ENCODE peak calls at places on chromosomes 16 and 17, in four cellular contexts. J is left ventricle myocardium inferior; L is CD8-positive, alpha-beta memory T cell; X is adrenal gland. P is an unnamed sample.

GRCh38 chr17:31918701-31919128 is 17.2 kb upstream of the UTP6 start:
- DNase-seq in L (no peak), J (no peak), X (no peak), P (no peak)

GRCh38 chr16:14405611-14406537 is 224.2 kb downstream of the PARN start:
- DNase-seq in L (no peak), X (no peak), J (no peak), P (no peak)

GRCh38 chr17:10051112-10051511 is 146.0 kb upstream of the RCVRN start:
- DNase-seq in L (no peak), X (no peak), J (no peak), P (no peak)

GRCh38 chr16:53053967-53054669 is 673 bp upstream of the CHD9 start:
- DNase-seq in J (peak; percentile 62), L (no peak), X (peak; percentile 57), P (no peak)

GRCh38 chr17:42937712-42938596 is 26.3 kb downstream of the AARSD1 start:
- DNase-seq in X (peak; percentile 42), L (no peak), J (no peak), P (no peak)

GRCh38 chr17:72997559-72997958 is 94.9 kb downstream of the SLC39A11 start:
- DNase-seq in L (no peak), X (no peak), J (no peak), P (no peak)

GRCh38 chr17:69423450-69423849 is 9.0 kb downstream of the MAP2K6 start:
- DNase-seq in L (no peak), J (no peak), X (no peak), P (no peak)

GRCh38 chr16:54152362-54153239 is 134.0 kb downstream of the IRX3 start:
- DNase-seq in X (no peak), J (no peak), L (no peak), P (no peak)

GRCh38 chr17:7058831-7059447 is 15.0 kb upstream of the SLC16A11 start:
- DNase-seq in X (no peak), J (no peak), L (no peak), P (no peak)

GRCh38 chr17:79834575-79835469 is 4.4 kb downstream of the CBX4 start:
- DNase-seq in L (no peak), X (no peak), J (no peak), P (no peak)

GRCh38 chr17:82019905-82020873 is 2.5 kb downstream of the CENPX start:
- DNase-seq in J (peak; percentile 51), L (peak; percentile 38), X (peak; percentile 47), P (no peak)

GRCh38 chr17:12918132-12918531 is 99.7 kb downstream of the ELAC2 start:
- DNase-seq in X (no peak), L (no peak), J (no peak), P (no peak)

GRCh38 chr17:78806451-78806850 is 24.4 kb upstream of the CYTH1 start:
- DNase-seq in J (no peak), X (no peak), L (peak; percentile 70), P (no peak)

GRCh38 chr16:61887903-61888302 is 148.3 kb downstream of the CDH8 start:
- DNase-seq in X (no peak), J (peak; percentile 10), L (no peak), P (no peak)

GRCh38 chr16:8600144-8600856 is 10.0 kb upstream of the TMEM114 start:
- DNase-seq in L (no peak), X (no peak), J (no peak), P (no peak)

GRCh38 chr16:68754117-68754792 is 17.2 kb downstream of the CDH1 start:
- DNase-seq in L (no peak), X (no peak), J (no peak), P (no peak)

GRCh38 chr17:50634123-50634914 is at the start of gene ABCC3:
- DNase-seq in X (peak; percentile 83), J (peak; percentile 30), L (no peak), P (no peak)

GRCh38 chr16:47061204-47061603 is 82.5 kb downstream of the NETO2 start:
- DNase-seq in J (no peak), X (no peak), L (no peak), P (no peak)

GRCh38 chr17:37179893-37180292 is 195.9 kb upstream of the C17orf78 start:
- DNase-seq in J (no peak), X (no peak), L (no peak), P (no peak)

GRCh38 chr17:68346448-68346847 is 55.2 kb downstream of the ARSG start:
- DNase-seq in J (peak; percentile 21), L (peak; percentile 73), X (no peak), P (no peak)

GRCh38 chr17:5283531-5284315 is 1.6 kb downstream of the RABEP1 start:
- DNase-seq in X (no peak), L (no peak), J (no peak), P (no peak)

GRCh38 chr17:19433240-19433639 is 22.2 kb downstream of the RNF112 start:
- DNase-seq in X (no peak), J (no peak), L (no peak), P (no peak)

GRCh38 chr17:30454635-30455034 is 22.6 kb upstream of the GOSR1 start:
- DNase-seq in L (no peak), J (no peak), X (no peak), P (no peak)

GRCh38 chr16:64051826-64052225 is 1070.0 kb downstream of the CDH11 start:
- DNase-seq in J (no peak), L (no peak), X (no peak), P (no peak)

GRCh38 chr17:46167826-46168569 is 25.2 kb downstream of the KANSL1 start:
- DNase-seq in X (no peak), J (no peak), L (no peak), P (no peak)

GRCh38 chr17:12282056-12282455 is 261.4 kb downstream of the MAP2K4 start:
- DNase-seq in L (no peak), J (no peak), X (no peak), P (peak; percentile 34)

GRCh38 chr16:49281843-49282642 is 405 bp upstream of the CBLN1 start:
- DNase-seq in J (peak; percentile 83), L (no peak), X (peak; percentile 82), P (peak; percentile 90)

GRCh38 chr17:55410722-55411462 is 10.7 kb downstream of the MMD start:
- DNase-seq in J (no peak), X (peak; percentile 84), L (no peak), P (no peak)

DNA sequence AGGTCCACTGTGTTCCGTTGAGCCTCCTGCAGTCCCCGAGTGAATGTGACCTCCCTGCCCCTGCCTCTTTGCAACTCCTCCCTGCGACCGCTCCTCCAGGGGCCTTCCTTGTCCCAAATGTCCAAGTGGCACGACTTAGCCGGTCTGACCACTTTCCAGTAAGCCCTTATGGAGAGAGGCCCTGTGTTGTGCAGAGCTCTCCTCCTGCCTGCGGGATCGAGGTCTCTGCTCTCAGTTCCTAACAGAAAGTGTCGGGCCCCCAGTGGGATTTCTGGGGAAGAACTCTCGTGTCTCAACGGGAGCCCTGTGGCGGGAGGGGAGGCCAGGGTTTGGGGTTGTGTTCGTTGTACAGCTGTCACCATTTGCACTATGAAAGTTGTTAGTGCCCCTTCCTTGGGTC is 234.3 kb downstream of the SEC14L1 start:
- DNase-seq in L (no peak), X (peak; percentile 24), J (no peak), P (no peak)
- H3K4me1 ChIP-seq in L (peaks cover 79% of the 10 kb centered on the region), X (peaks cover 61% of the 10 kb centered on the region), J (peaks cover 98% of the 10 kb centered on the region), P (peaks cover 86% of the 10 kb centered on the region)

GRCh38 chr16:35193956-35194355 is 1734.5 kb downstream of the TP53TG3F start:
- DNase-seq in X (no peak), L (no peak), J (no peak), P (peak; percentile 68)

GRCh38 chr16:35195173-35195863 is 1735.9 kb downstream of the TP53TG3F start:
- DNase-seq in X (no peak), J (no peak), L (no peak), P (no peak)

GRCh38 chr16:35195864-35196216 is 1736.4 kb downstream of the TP53TG3F start:
- DNase-seq in L (no peak), J (no peak), X (no peak), P (peak; percentile 68)

GRCh38 chr16:35196313-35196712 is 1736.9 kb downstream of the TP53TG3F start:
- DNase-seq in L (no peak), J (no peak), X (no peak), P (peak; percentile 55)

GRCh38 chr16:35194681-35195080 is 1735.3 kb downstream of the TP53TG3F start:
- DNase-seq in J (no peak), L (no peak), X (no peak), P (peak; percentile 87)
- H3K9me3 ChIP-seq in J (no peaks in the 10 kb centered on the region), L (no peaks in the 10 kb centered on the region), X (no peaks in the 10 kb centered on the region), P (no peaks in the 10 kb centered on the region)

GRCh38 chr17:57609125-57609877 is 135.8 kb downstream of the CCDC182 start:
- DNase-seq in L (no peak), J (no peak), X (peak; percentile 73), P (no peak)
- H3K4me1 ChIP-seq in L (peaks cover 53% of the 10 kb centered on the region), J (peaks cover 25% of the 10 kb centered on the region), X (peaks cover 28% of the 10 kb centered on the region), P (peaks cover 20% of the 10 kb centered on the region)

GRCh38 chr17:83201206-83202001 is 122.0 kb downstream of the METRNL start:
- DNase-seq in X (no peak), L (no peak), J (no peak), P (no peak)

GRCh38 chr17:83203073-83203471 is 123.7 kb downstream of the METRNL start:
- DNase-seq in L (no peak), X (peak; percentile 53), J (peak; percentile 50), P (no peak)

GRCh38 chr17:83203472-83204221 is 124.2 kb downstream of the METRNL start:
- DNase-seq in L (no peak), J (peak; percentile 11), X (peak; percentile 10), P (no peak)

GRCh38 chr17:83200746-83201145 is 121.3 kb downstream of the METRNL start:
- DNase-seq in L (no peak), X (peak; percentile 13), J (peak; percentile 14), P (no peak)

DNA sequence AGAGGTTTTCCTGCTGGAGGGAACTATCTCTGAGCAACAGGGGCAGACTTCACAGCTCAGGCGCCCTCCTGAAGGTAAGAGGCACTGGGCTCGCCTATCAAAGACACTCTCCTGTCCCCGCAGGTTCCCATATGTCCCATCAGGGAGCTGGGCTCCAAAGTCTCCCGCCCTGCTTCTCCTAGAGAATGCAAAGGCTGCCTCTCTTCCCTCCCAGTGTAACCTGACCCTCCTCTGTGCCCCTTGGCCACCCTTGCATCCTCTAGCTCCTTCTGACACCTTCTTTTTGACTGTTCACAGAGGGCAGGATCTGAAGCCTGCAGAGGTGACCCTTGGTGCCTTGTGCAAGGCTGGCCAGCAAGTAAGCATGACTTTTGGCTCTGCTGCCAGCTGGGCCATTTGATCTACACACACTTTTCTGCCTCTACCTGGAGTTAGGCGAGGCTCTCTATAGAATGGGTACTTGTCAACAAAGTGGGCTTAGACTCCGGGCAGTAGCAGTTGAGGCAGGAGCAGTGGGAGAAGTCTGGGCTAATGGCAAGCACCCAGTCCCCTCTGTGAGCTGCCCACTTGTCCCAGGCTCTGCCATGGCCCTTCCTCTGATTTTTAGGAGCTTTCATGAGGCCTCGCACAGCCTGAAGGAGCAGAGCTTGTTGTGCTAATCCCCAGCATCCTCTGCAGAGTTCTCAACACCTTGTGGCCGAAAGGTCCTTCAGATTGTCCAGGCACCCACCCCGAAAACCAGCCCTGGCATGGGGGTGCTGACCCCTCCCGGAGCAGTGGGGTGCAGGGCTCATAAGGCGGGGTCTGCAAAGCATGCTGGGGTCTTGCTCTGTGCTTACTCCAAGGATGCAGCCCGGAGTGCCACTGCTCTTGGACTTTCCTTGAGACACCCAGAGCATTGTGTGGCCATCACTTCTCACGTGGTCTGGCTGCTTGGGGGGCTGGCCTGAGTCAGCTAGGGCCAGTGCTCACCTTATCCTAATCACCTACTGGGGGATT is 122.9 kb downstream of the METRNL start:
- DNase-seq in X (peak; percentile 9), J (peak; percentile 8), L (no peak), P (no peak)
- H3K9me3 ChIP-seq in X (no peaks in the 10 kb centered on the region), J (no peaks in the 10 kb centered on the region), L (no peaks in the 10 kb centered on the region), P (no peaks in the 10 kb centered on the region)